ENCODE peak calls at places on chromosomes 3 and 15, in seven cellular contexts. K is epithelial cell of proximal tubule, H is fibroblast of the aortic adventitia, O is fibroblast of mammary gland, J is transverse colon, Y is LNCaP clone FGC, D is HFF-Myc. F is an unnamed sample.

GRCh38 chr3:101861978-101862421 is 12.7 kb downstream of the NFKBIZ start:
- DNase-seq in K (no peak), H (peak), O (no peak), J (no peak), Y (no peak), D (no peak), F (no peak)

GRCh38 chr3:67635806-67636205 is 18.6 kb downstream of the SUCLG2 start:
- DNase-seq in K (no peak), H (peak), O (peak), J (no peak), Y (no peak), D (no peak), F (peak)

GRCh38 chr3:55329849-55330248 is 157.3 kb downstream of the WNT5A start:
- DNase-seq in K (peak), H (peak), O (peak), J (no peak), Y (no peak), D (peak), F (peak)

GRCh38 chr3:124786491-124787241 is 56.4 kb downstream of the UMPS start:
- DNase-seq in K (no peak), H (peak), O (peak), J (peak), Y (peak), D (no peak), F (peak)

GRCh38 chr15:88674661-88675060 is 35.8 kb downstream of the ISG20 start:
- DNase-seq in K (no peak), H (no peak), O (no peak), J (no peak), Y (no peak), D (no peak), F (no peak)

GRCh38 chr15:77075528-77075927 is 4.6 kb upstream of the TSPAN3 start:
- DNase-seq in K (no peak), H (no peak), O (no peak), J (no peak), Y (no peak), D (no peak), F (no peak)

GRCh38 chr3:128548011-128548410 is 55.0 kb upstream of the GATA2 start:
- DNase-seq in K (no peak), H (no peak), O (no peak), J (no peak), Y (no peak), D (no peak), F (no peak)

GRCh38 chr15:80679167-80679804 is 15.8 kb upstream of the ABHD17C start:
- DNase-seq in K (no peak), H (no peak), O (no peak), J (peak), Y (peak), D (no peak), F (no peak)

GRCh38 chr3:176376531-176376930 is 820.8 kb downstream of the TBL1XR1 start:
- DNase-seq in K (no peak), H (no peak), O (no peak), J (no peak), Y (peak), D (no peak), F (no peak)

GRCh38 chr15:89932880-89933279 is 20.1 kb upstream of the ARPIN start:
- DNase-seq in K (no peak), H (no peak), O (no peak), J (no peak), Y (no peak), D (no peak), F (no peak)

GRCh38 chr3:50124363-50125226 is 30.5 kb upstream of the SEMA3F start:
- DNase-seq in K (no peak), H (no peak), O (no peak), J (no peak), Y (no peak), D (no peak), F (no peak)

GRCh38 chr15:85831415-85832113 is 36.8 kb upstream of the KLHL25 start:
- DNase-seq in K (no peak), H (peak), O (peak), J (peak), Y (no peak), D (peak), F (peak)

GRCh38 chr3:196519738-196520122 is 4.6 kb upstream of the SMCO1 start:
- DNase-seq in K (no peak), H (no peak), O (no peak), J (no peak), Y (no peak), D (no peak), F (no peak)

GRCh38 chr3:184765730-184766074 is 46.3 kb upstream of the VPS8 start:
- DNase-seq in K (no peak), H (peak), O (no peak), J (peak), Y (no peak), D (no peak), F (no peak)

GRCh38 chr3:14839236-14839635 is 20.5 kb downstream of the FGD5 start:
- DNase-seq in K (no peak), H (no peak), O (no peak), J (no peak), Y (no peak), D (no peak), F (no peak)

GRCh38 chr15:57057134-57057930 is 138.9 kb downstream of the TCF12 start:
- DNase-seq in K (no peak), H (no peak), O (no peak), J (no peak), Y (no peak), D (no peak), F (no peak)

GRCh38 chr3:18432752-18433151 is 7.6 kb upstream of the SATB1 start:
- DNase-seq in K (no peak), H (no peak), O (no peak), J (no peak), Y (no peak), D (no peak), F (no peak)

GRCh38 chr3:37072892-37073291 is 79.6 kb downstream of the MLH1 start:
- DNase-seq in K (no peak), H (peak), O (peak), J (peak), Y (peak), D (peak), F (peak)

GRCh38 chr3:136957751-136958288 is at the start of gene IL20RB:
- DNase-seq in K (no peak), H (peak), O (peak), J (no peak), Y (no peak), D (no peak), F (peak)

GRCh38 chr3:184368804-184369183 is 7.3 kb downstream of the POLR2H start:
- DNase-seq in K (no peak), H (peak), O (peak), J (no peak), Y (no peak), D (no peak), F (no peak)

GRCh38 chr15:94230436-94230885 is 900 bp upstream of the MCTP2 start:
- DNase-seq in K (no peak), H (no peak), O (peak), J (no peak), Y (no peak), D (no peak), F (peak)

GRCh38 chr15:57134877-57135276 is 216.4 kb downstream of the TCF12 start:
- DNase-seq in K (no peak), H (peak), O (no peak), J (no peak), Y (no peak), D (peak), F (no peak)

GRCh38 chr3:124860599-124860998 is 26.6 kb downstream of the ITGB5 start:
- DNase-seq in K (peak), H (peak), O (peak), J (peak), Y (no peak), D (peak), F (peak)

GRCh38 chr3:122146466-122146865 is 37.0 kb upstream of the CASR start:
- DNase-seq in K (peak), H (no peak), O (no peak), J (no peak), Y (no peak), D (no peak), F (no peak)

GRCh38 chr15:53462631-53463030 is 296.8 kb downstream of the WDR72 start:
- DNase-seq in K (no peak), H (no peak), O (no peak), J (no peak), Y (no peak), D (no peak), F (no peak)

GRCh38 chr3:140505256-140505655 is 172.6 kb upstream of the TRIM42 start:
- DNase-seq in K (no peak), H (no peak), O (peak), J (no peak), Y (no peak), D (no peak), F (peak)

GRCh38 chr3:103127737-103128136 is 692.9 kb downstream of the ZPLD1 start:
- DNase-seq in K (peak), H (no peak), O (no peak), J (no peak), Y (no peak), D (no peak), F (no peak)

GRCh38 chr15:39605146-39605545 is 24.3 kb downstream of the THBS1 start:
- DNase-seq in K (no peak), H (no peak), O (no peak), J (no peak), Y (no peak), D (no peak), F (peak)

GRCh38 chr15:50355980-50356379 is 982 bp upstream of the GABPB1 start:
- DNase-seq in K (no peak), H (peak), O (peak), J (no peak), Y (no peak), D (no peak), F (no peak)

GRCh38 chr15:50355612-50355905 is 561 bp upstream of the GABPB1 start:
- DNase-seq in K (no peak), H (no peak), O (no peak), J (no peak), Y (no peak), D (no peak), F (no peak)

GRCh38 chr15:50354838-50355611 is at the start of gene GABPB1:
- DNase-seq in K (peak), H (peak), O (peak), J (peak), Y (peak), D (peak), F (peak)

GRCh38 chr15:50353999-50354837 is 780 bp downstream of the GABPB1 start:
- DNase-seq in K (no peak), H (peak), O (peak), J (peak), Y (peak), D (peak), F (peak)

DNA sequence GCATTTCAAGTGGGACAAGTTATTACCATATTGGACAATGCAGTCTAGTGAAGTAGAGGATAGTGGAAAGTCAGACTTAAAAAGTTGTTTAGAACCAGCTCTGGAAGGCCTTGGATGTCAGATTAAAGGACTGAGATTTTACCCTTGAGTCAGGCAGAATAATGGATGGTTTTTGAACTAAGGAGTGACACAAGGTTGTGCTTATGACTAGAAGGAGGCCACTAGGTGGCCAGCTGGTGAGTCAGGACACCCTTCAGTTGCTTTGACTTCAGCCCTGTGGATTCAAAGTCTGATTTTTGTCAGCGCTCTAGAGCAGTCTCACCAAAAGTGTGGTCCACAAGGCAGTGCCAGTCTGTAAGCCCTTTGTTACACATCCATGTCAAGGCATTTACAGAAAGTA is 3.8 kb upstream of the GABPB1 start:
- DNase-seq in K (no peak), H (peak), O (peak), J (peak), Y (no peak), D (no peak), F (peak)
- TF ChIP-seq CTCF in K (peak), H (peak), O (peak), J (no peak), Y (peak), D (peak), F (peak)

GRCh38 chr3:66496731-66497130 is 4.1 kb downstream of the LRIG1 start:
- DNase-seq in K (no peak), H (no peak), O (no peak), J (no peak), Y (no peak), D (no peak), F (no peak)

GRCh38 chr3:66494964-66495581 is 5.7 kb downstream of the LRIG1 start:
- DNase-seq in K (no peak), H (peak), O (no peak), J (no peak), Y (no peak), D (no peak), F (no peak)

GRCh38 chr3:66493464-66494099 is 7.2 kb downstream of the LRIG1 start:
- DNase-seq in K (no peak), H (no peak), O (no peak), J (peak), Y (no peak), D (no peak), F (no peak)

GRCh38 chr3:66497288-66497972 is 3.4 kb downstream of the LRIG1 start:
- DNase-seq in K (no peak), H (no peak), O (no peak), J (no peak), Y (peak), D (no peak), F (peak)

GRCh38 chr3:66495633-66496032 is 5.2 kb downstream of the LRIG1 start:
- DNase-seq in K (no peak), H (no peak), O (no peak), J (peak), Y (no peak), D (no peak), F (no peak)
- H3K4me3 ChIP-seq in K (no peak), H (no peak), O (no peak), J (no peak), Y (peak), D (no peak), F (no peak)

GRCh38 chr15:42920281-42921048 is at the start of gene TTBK2:
- DNase-seq in K (peak), H (peak), O (peak), J (peak), Y (peak), D (peak), F (peak)
- TF ChIP-seq CTCF in K (peak), H (peak), O (no peak), J (peak), Y (no peak), D (no peak), F (no peak)

GRCh38 chr15:65423150-65423976 is 616 bp upstream of the IGDCC4 start:
- DNase-seq in K (no peak), H (no peak), O (no peak), J (no peak), Y (no peak), D (no peak), F (no peak)
- H3K4me3 ChIP-seq in K (peak), H (no peak), O (peak), J (peak), Y (no peak), D (peak), F (peak)

DNA sequence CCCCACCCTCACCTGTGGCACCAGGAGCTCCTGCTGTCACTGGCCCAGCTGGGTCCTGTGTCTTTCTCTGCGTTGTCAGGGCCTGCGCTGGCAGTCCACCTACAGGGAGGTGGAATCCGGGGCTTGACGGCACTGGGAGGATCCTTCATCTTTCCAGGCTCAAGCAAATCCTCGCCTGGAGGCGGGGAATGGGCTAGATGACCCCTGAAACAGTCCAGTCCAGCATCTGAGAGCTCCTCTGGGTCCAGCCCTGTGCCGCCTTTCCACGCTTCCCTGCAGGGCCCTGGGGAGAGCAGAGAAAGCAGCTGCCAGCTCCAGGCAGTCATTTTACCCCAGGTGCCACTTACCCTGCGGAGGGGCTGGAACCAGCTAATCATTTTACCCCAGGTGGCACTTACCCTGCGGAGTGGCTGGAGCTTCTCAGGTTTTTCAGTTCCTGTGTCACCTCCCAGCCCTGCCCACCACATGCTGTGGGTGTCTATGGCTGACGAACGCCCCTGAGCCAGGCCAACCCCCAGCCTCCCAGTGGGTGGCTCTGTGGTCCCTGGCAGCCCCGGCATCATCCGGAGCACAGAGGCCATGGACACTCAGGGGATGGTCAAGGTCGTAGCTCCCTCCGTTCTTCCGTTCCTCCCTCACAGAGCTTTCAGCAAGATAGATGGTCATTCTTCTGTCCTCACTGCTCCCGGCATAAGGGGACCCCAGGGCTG is 17.9 kb upstream of the ADIPOQ start:
- DNase-seq in K (no peak), H (no peak), O (no peak), J (no peak), Y (no peak), D (no peak), F (no peak)
- TF ChIP-seq CTCF in K (no peak), H (no peak), O (no peak), J (no peak), Y (no peak), D (no peak), F (no peak)

GRCh38 chr3:126816956-126817777 is 113.1 kb downstream of the CHCHD6 start:
- DNase-seq in K (no peak), H (peak), O (peak), J (no peak), Y (no peak), D (no peak), F (peak)
- H3K4me3 ChIP-seq in K (no peak), H (no peak), O (no peak), J (no peak), Y (no peak), D (no peak), F (no peak)

GRCh38 chr3:48240711-48241491 is at the start of gene ZNF589:
- DNase-seq in K (no peak), H (peak), O (peak), J (peak), Y (peak), D (peak), F (peak)
- TF ChIP-seq CTCF in K (peak), H (no peak), O (peak), J (peak), Y (peak), D (no peak), F (no peak)